ENCODE peak calls at places on chromosomes 11 and 22, in ten cellular contexts. One of them, this sample, is unnamed.

GRCh38 chr22:43151251-43152000 is at the start of gene TSPO:
- DNase-seq in stimulated activated CD8-positive, alpha-beta memory T cell treated with anti-CD3 and anti-CD28 coated beads, Interleukin-15, amount 100 ng/mL, for 1 hour: peak; percentile 35
- DNase-seq in fibroblast of mammary gland: peak; percentile 35
- DNase-seq in NCI-H2029 treated with DMSO at 0.1 percent for 48 hours: no peak
- DNase-seq in CD8-positive, alpha-beta memory T cell: peak; percentile 73
- DNase-seq in endothelial cell: peak; percentile 53
- DNase-seq in progenitor cell of endocrine pancreas: no peak
- DNase-seq in HEK293T: peak; percentile 80
- DNase-seq in AG20443: peak; percentile 96
- DNase-seq in NCI-H1694 treated with DMSO at 0.1 percent for 48 hours: peak; percentile 6
- DNase-seq in this sample: peak; percentile 97

GRCh38 chr11:19244084-19244483 is 3.3 kb upstream of the E2F8 start:
- DNase-seq in stimulated activated CD8-positive, alpha-beta memory T cell treated with anti-CD3 and anti-CD28 coated beads, Interleukin-15, amount 100 ng/mL, for 1 hour: no peak
- DNase-seq in fibroblast of mammary gland: peak; percentile 53
- DNase-seq in NCI-H2029 treated with DMSO at 0.1 percent for 48 hours: no peak
- DNase-seq in CD8-positive, alpha-beta memory T cell: no peak
- DNase-seq in endothelial cell: no peak
- DNase-seq in progenitor cell of endocrine pancreas: no peak
- DNase-seq in HEK293T: no peak
- DNase-seq in AG20443: peak; percentile 27
- DNase-seq in NCI-H1694 treated with DMSO at 0.1 percent for 48 hours: no peak
- DNase-seq in this sample: no peak

GRCh38 chr11:119727523-119728081 is 1.4 kb downstream of the NECTIN1 start:
- DNase-seq in stimulated activated CD8-positive, alpha-beta memory T cell treated with anti-CD3 and anti-CD28 coated beads, Interleukin-15, amount 100 ng/mL, for 1 hour: no peak
- DNase-seq in fibroblast of mammary gland: no peak
- DNase-seq in NCI-H2029 treated with DMSO at 0.1 percent for 48 hours: no peak
- DNase-seq in CD8-positive, alpha-beta memory T cell: peak; percentile 55
- DNase-seq in endothelial cell: peak; percentile 37
- DNase-seq in progenitor cell of endocrine pancreas: peak; percentile 30
- DNase-seq in HEK293T: peak; percentile 50
- DNase-seq in AG20443: peak; percentile 58
- DNase-seq in NCI-H1694 treated with DMSO at 0.1 percent for 48 hours: no peak
- DNase-seq in this sample: peak; percentile 73

GRCh38 chr22:42581762-42582716 is 28.3 kb downstream of the SERHL2 start:
- DNase-seq in stimulated activated CD8-positive, alpha-beta memory T cell treated with anti-CD3 and anti-CD28 coated beads, Interleukin-15, amount 100 ng/mL, for 1 hour: peak; percentile 59
- DNase-seq in fibroblast of mammary gland: peak; percentile 61
- DNase-seq in NCI-H2029 treated with DMSO at 0.1 percent for 48 hours: peak; percentile 6
- DNase-seq in CD8-positive, alpha-beta memory T cell: peak; percentile 84
- DNase-seq in endothelial cell: peak; percentile 79
- DNase-seq in progenitor cell of endocrine pancreas: peak; percentile 58
- DNase-seq in HEK293T: peak; percentile 79
- DNase-seq in AG20443: peak; percentile 95
- DNase-seq in NCI-H1694 treated with DMSO at 0.1 percent for 48 hours: peak; percentile 53
- DNase-seq in this sample: peak; percentile 93

GRCh38 chr11:29227816-29228215 is 789.0 kb downstream of the KCNA4 start:
- DNase-seq in stimulated activated CD8-positive, alpha-beta memory T cell treated with anti-CD3 and anti-CD28 coated beads, Interleukin-15, amount 100 ng/mL, for 1 hour: no peak
- DNase-seq in fibroblast of mammary gland: peak; percentile 45
- DNase-seq in NCI-H2029 treated with DMSO at 0.1 percent for 48 hours: no peak
- DNase-seq in CD8-positive, alpha-beta memory T cell: no peak
- DNase-seq in endothelial cell: no peak
- DNase-seq in progenitor cell of endocrine pancreas: no peak
- DNase-seq in HEK293T: no peak
- DNase-seq in AG20443: peak; percentile 22
- DNase-seq in NCI-H1694 treated with DMSO at 0.1 percent for 48 hours: no peak
- DNase-seq in this sample: peak; percentile 20

GRCh38 chr11:111586305-111586915 is 15.8 kb upstream of the SIK2 start:
- DNase-seq in stimulated activated CD8-positive, alpha-beta memory T cell treated with anti-CD3 and anti-CD28 coated beads, Interleukin-15, amount 100 ng/mL, for 1 hour: peak; percentile 33
- DNase-seq in fibroblast of mammary gland: peak; percentile 68
- DNase-seq in NCI-H2029 treated with DMSO at 0.1 percent for 48 hours: no peak
- DNase-seq in CD8-positive, alpha-beta memory T cell: peak; percentile 55
- DNase-seq in endothelial cell: peak; percentile 37
- DNase-seq in progenitor cell of endocrine pancreas: no peak
- DNase-seq in HEK293T: peak; percentile 32
- DNase-seq in AG20443: peak; percentile 46
- DNase-seq in NCI-H1694 treated with DMSO at 0.1 percent for 48 hours: no peak
- DNase-seq in this sample: peak; percentile 43

GRCh38 chr11:112156153-112156552 is 7.7 kb downstream of the IL18 start:
- DNase-seq in stimulated activated CD8-positive, alpha-beta memory T cell treated with anti-CD3 and anti-CD28 coated beads, Interleukin-15, amount 100 ng/mL, for 1 hour: no peak
- DNase-seq in fibroblast of mammary gland: no peak
- DNase-seq in NCI-H2029 treated with DMSO at 0.1 percent for 48 hours: no peak
- DNase-seq in CD8-positive, alpha-beta memory T cell: no peak
- DNase-seq in endothelial cell: no peak
- DNase-seq in progenitor cell of endocrine pancreas: no peak
- DNase-seq in HEK293T: no peak
- DNase-seq in AG20443: no peak
- DNase-seq in NCI-H1694 treated with DMSO at 0.1 percent for 48 hours: no peak
- DNase-seq in this sample: no peak

GRCh38 chr22:50625131-50625567 is 2.8 kb downstream of the ARSA start:
- DNase-seq in stimulated activated CD8-positive, alpha-beta memory T cell treated with anti-CD3 and anti-CD28 coated beads, Interleukin-15, amount 100 ng/mL, for 1 hour: no peak
- DNase-seq in fibroblast of mammary gland: no peak
- DNase-seq in NCI-H2029 treated with DMSO at 0.1 percent for 48 hours: no peak
- DNase-seq in CD8-positive, alpha-beta memory T cell: no peak
- DNase-seq in endothelial cell: no peak
- DNase-seq in progenitor cell of endocrine pancreas: no peak
- DNase-seq in HEK293T: no peak
- DNase-seq in AG20443: no peak
- DNase-seq in NCI-H1694 treated with DMSO at 0.1 percent for 48 hours: no peak
- DNase-seq in this sample: no peak

GRCh38 chr11:2533642-2534115 is 88.9 kb downstream of the KCNQ1 start:
- DNase-seq in stimulated activated CD8-positive, alpha-beta memory T cell treated with anti-CD3 and anti-CD28 coated beads, Interleukin-15, amount 100 ng/mL, for 1 hour: no peak
- DNase-seq in fibroblast of mammary gland: peak; percentile 80
- DNase-seq in NCI-H2029 treated with DMSO at 0.1 percent for 48 hours: no peak
- DNase-seq in CD8-positive, alpha-beta memory T cell: peak; percentile 58
- DNase-seq in endothelial cell: peak; percentile 77
- DNase-seq in progenitor cell of endocrine pancreas: peak; percentile 58
- DNase-seq in HEK293T: peak; percentile 54
- DNase-seq in AG20443: peak; percentile 98
- DNase-seq in NCI-H1694 treated with DMSO at 0.1 percent for 48 hours: no peak
- DNase-seq in this sample: no peak